ENCODE peak calls at places on chromosomes 2 and 18, in nine cellular contexts. J is Right ventricle myocardium superior, V is lower leg skin, N is B cell, A is BJ, E is mesenchymal stem cell, O is GM23248, W is HS-5, B is foreskin fibroblast. Z is an unnamed sample.

GRCh38 chr2:185806783-185807182 is 68.2 kb downstream of the FSIP2 start:
- DNase-seq in J (no peak), V (no peak), N (no peak), A (no peak), E (no peak), O (no peak), W (no peak), B (no peak), Z (no peak)

GRCh38 chr18:48543228-48543627 is 4.4 kb downstream of the CTIF start:
- DNase-seq in J (no peak), V (no peak), N (no peak), A (no peak), E (no peak), O (no peak), W (no peak), B (no peak), Z (peak)

GRCh38 chr2:66790651-66791181 is 355.8 kb downstream of the MEIS1 start:
- DNase-seq in J (no peak), V (no peak), N (no peak), A (no peak), E (peak), O (peak), W (no peak), B (peak), Z (no peak)

GRCh38 chr2:185466915-185467314 is 271.7 kb upstream of the FSIP2 start:
- DNase-seq in J (no peak), V (no peak), N (no peak), A (no peak), E (no peak), O (no peak), W (no peak), B (no peak), Z (no peak)

GRCh38 chr18:11518788-11519685 is 90.4 kb upstream of the SLC35G4 start:
- DNase-seq in J (peak), V (no peak), N (peak), A (no peak), E (peak), O (peak), W (no peak), B (peak), Z (peak)

GRCh38 chr2:106065268-106065982 is 128.7 kb downstream of the UXS1 start:
- DNase-seq in J (peak), V (no peak), N (peak), A (no peak), E (no peak), O (no peak), W (no peak), B (no peak), Z (peak)

GRCh38 chr2:178914259-178914849 is 107.1 kb upstream of the TTN start:
- DNase-seq in J (peak), V (peak), N (peak), A (peak), E (peak), O (peak), W (peak), B (peak), Z (peak)

GRCh38 chr2:236120006-236120740 is 48.0 kb downstream of the GBX2 start:
- DNase-seq in J (no peak), V (no peak), N (no peak), A (no peak), E (no peak), O (no peak), W (no peak), B (no peak), Z (peak)

GRCh38 chr2:50535971-50536759 is 495.8 kb downstream of the NRXN1 start:
- DNase-seq in J (no peak), V (no peak), N (no peak), A (no peak), E (peak), O (peak), W (peak), B (peak), Z (no peak)

GRCh38 chr2:232435375-232435648 is 20.6 kb upstream of the ALPI start:
- DNase-seq in J (no peak), V (no peak), N (no peak), A (no peak), E (no peak), O (no peak), W (no peak), B (no peak), Z (no peak)

GRCh38 chr2:189421644-189422043 is 19.6 kb upstream of the WDR75 start:
- DNase-seq in J (no peak), V (no peak), N (no peak), A (no peak), E (peak), O (peak), W (peak), B (peak), Z (no peak)

GRCh38 chr2:196278491-196278911 is 107.1 kb upstream of the STK17B start:
- DNase-seq in J (no peak), V (no peak), N (no peak), A (no peak), E (peak), O (peak), W (peak), B (peak), Z (no peak)

GRCh38 chr18:59570101-59570875 is 126.9 kb downstream of the CCBE1 start:
- DNase-seq in J (no peak), V (no peak), N (no peak), A (no peak), E (peak), O (no peak), W (no peak), B (peak), Z (no peak)

GRCh38 chr2:196902828-196903227 is 23.7 kb downstream of the PGAP1 start:
- DNase-seq in J (no peak), V (no peak), N (no peak), A (no peak), E (no peak), O (peak), W (peak), B (peak), Z (no peak)

Z was measured in H7.